ENCODE peak calls at places on chromosome 5, in seven cellular contexts. G is neural crest cell, Y is fibroblast of the conjunctiva, Z is endodermal cell, W is T-cell, O is IMR-90, Q is left lung. V is an unnamed sample.

GRCh38 chr5:36079200-36079761 is 12.6 kb upstream of the UGT3A2 start:
- DNase-seq in G (peak; percentile 12), Y (peak; percentile 27), Z (peak; percentile 85), W (no peak), O (peak; percentile 44), Q (no peak), V (no peak)

GRCh38 chr5:180133971-180134508 is 62.5 kb upstream of the RNF130 start:
- DNase-seq in G (no peak), Y (no peak), Z (no peak), W (no peak), O (no peak), Q (no peak), V (peak; percentile 45)

GRCh38 chr5:124512236-124512635 is 234.2 kb downstream of the ZNF608 start:
- DNase-seq in G (no peak), Y (no peak), Z (no peak), W (no peak), O (peak; percentile 41), Q (no peak), V (no peak)

GRCh38 chr5:181173027-181173419 is 25.6 kb downstream of the OR2V2 start:
- DNase-seq in G (no peak), Y (no peak), Z (no peak), W (no peak), O (no peak), Q (no peak), V (no peak)

GRCh38 chr5:10676224-10676623 is 84.8 kb downstream of the DAP start:
- DNase-seq in G (no peak), Y (no peak), Z (no peak), W (no peak), O (peak; percentile 17), Q (peak; percentile 16), V (no peak)

GRCh38 chr5:65479527-65479926 is 2.2 kb downstream of the ADAMTS6 start:
- DNase-seq in G (no peak), Y (no peak), Z (no peak), W (no peak), O (no peak), Q (no peak), V (no peak)

GRCh38 chr5:6525422-6525821 is 76.8 kb downstream of the UBE2QL1 start:
- DNase-seq in G (no peak), Y (no peak), Z (no peak), W (no peak), O (no peak), Q (no peak), V (no peak)

GRCh38 chr5:84688566-84688965 is 303.9 kb upstream of the EDIL3 start:
- DNase-seq in G (no peak), Y (peak; percentile 65), Z (no peak), W (no peak), O (peak; percentile 72), Q (no peak), V (no peak)

GRCh38 chr5:14153932-14154646 is 10.9 kb downstream of the TRIO start:
- DNase-seq in G (no peak), Y (no peak), Z (peak; percentile 79), W (no peak), O (peak; percentile 83), Q (peak; percentile 77), V (peak; percentile 85)

GRCh38 chr5:74074111-74074510 is 448.1 kb downstream of the ARHGEF28 start:
- DNase-seq in G (no peak), Y (no peak), Z (no peak), W (no peak), O (no peak), Q (no peak), V (no peak)

GRCh38 chr5:160649304-160649703 is 202.7 kb downstream of the ATP10B start:
- DNase-seq in G (no peak), Y (no peak), Z (peak; percentile 73), W (no peak), O (no peak), Q (no peak), V (no peak)

GRCh38 chr5:173542964-173543363 is 73.5 kb downstream of the BOD1 start:
- DNase-seq in G (no peak), Y (no peak), Z (no peak), W (no peak), O (no peak), Q (no peak), V (no peak)

GRCh38 chr5:42858031-42858643 is 46.4 kb upstream of the SELENOP start:
- DNase-seq in G (no peak), Y (peak; percentile 57), Z (no peak), W (no peak), O (no peak), Q (no peak), V (no peak)

GRCh38 chr5:180209137-180209581 is at the start of gene RASGEF1C:
- DNase-seq in G (peak; percentile 73), Y (peak; percentile 10), Z (peak; percentile 87), W (peak; percentile 46), O (peak; percentile 47), Q (no peak), V (peak; percentile 63)

GRCh38 chr5:173595826-173596225 is 20.6 kb downstream of the BOD1 start:
- DNase-seq in G (no peak), Y (no peak), Z (no peak), W (no peak), O (no peak), Q (no peak), V (no peak)

GRCh38 chr5:172564187-172564586 is 76.9 kb upstream of the NEURL1B start:
- DNase-seq in G (no peak), Y (no peak), Z (no peak), W (no peak), O (no peak), Q (no peak), V (no peak)

GRCh38 chr5:157116483-157116954 is 7.7 kb upstream of the HAVCR2 start:
- DNase-seq in G (no peak), Y (no peak), Z (no peak), W (no peak), O (no peak), Q (no peak), V (no peak)

GRCh38 chr5:116442095-116442534 is 132.5 kb downstream of the SEMA6A start:
- DNase-seq in G (no peak), Y (peak; percentile 10), Z (peak; percentile 77), W (no peak), O (peak; percentile 7), Q (peak; percentile 34), V (no peak)

GRCh38 chr5:122419195-122419894 is 107.3 kb downstream of the SNCAIP start:
- DNase-seq in G (no peak), Y (no peak), Z (no peak), W (no peak), O (no peak), Q (no peak), V (no peak)

GRCh38 chr5:54533541-54534179 is 16.1 kb downstream of the SNX18 start:
- DNase-seq in G (no peak), Y (no peak), Z (no peak), W (no peak), O (no peak), Q (no peak), V (no peak)

GRCh38 chr5:100004969-100005368 is 530.2 kb upstream of the FAM174A start:
- DNase-seq in G (no peak), Y (no peak), Z (no peak), W (no peak), O (no peak), Q (no peak), V (no peak)

GRCh38 chr5:69450116-69450515 is 35.2 kb downstream of the MARVELD2 start:
- DNase-seq in G (no peak), Y (peak; percentile 35), Z (peak; percentile 7), W (no peak), O (peak; percentile 96), Q (no peak), V (no peak)

GRCh38 chr5:59433174-59433573 is 460.4 kb downstream of the PDE4D start:
- DNase-seq in G (no peak), Y (no peak), Z (no peak), W (no peak), O (no peak), Q (no peak), V (no peak)

GRCh38 chr5:8058626-8059180 is 189.8 kb downstream of the MTRR start:
- DNase-seq in G (no peak), Y (no peak), Z (no peak), W (no peak), O (no peak), Q (no peak), V (no peak)

GRCh38 chr5:157178961-157179360 is 1.7 kb upstream of the ITK start:
- DNase-seq in G (no peak), Y (no peak), Z (no peak), W (no peak), O (no peak), Q (no peak), V (no peak)